ENCODE peak calls at places on chromosomes 7 and 10, in five cellular contexts. A is AG09319; U is activated CD8-positive, alpha-beta memory T cell treated with anti-CD3 and anti-CD28 coated beads for 4 hours; I is T-cell; Z is activated T-cell treated with anti-CD3 and anti-CD28 coated beads for 1 hour. S is an unnamed sample.

GRCh38 chr7:2928256-2928612 is 84.1 kb upstream of the GNA12 start:
- DNase-seq in A (no peak), Z (no peak), I (no peak), U (no peak), S (no peak)

GRCh38 chr10:21065621-21066248 is 168.6 kb upstream of the NEBL start:
- DNase-seq in U (no peak), I (no peak), A (no peak), Z (no peak), S (no peak)

GRCh38 chr7:110421490-110422241 is 669.3 kb upstream of the LRRN3 start:
- DNase-seq in U (no peak), Z (no peak), I (no peak), A (no peak), S (no peak)

GRCh38 chr10:78299861-78300453 is 266.3 kb downstream of the RPS24 start:
- DNase-seq in U (no peak), I (no peak), Z (no peak), A (no peak), S (no peak)

GRCh38 chr7:83524286-83525075 is 124.5 kb downstream of the SEMA3E start:
- DNase-seq in U (no peak), Z (no peak), I (no peak), A (no peak), S (no peak)

GRCh38 chr10:35726850-35727249 is 84.8 kb upstream of the FZD8 start:
- DNase-seq in Z (no peak), U (no peak), A (no peak), I (no peak), S (no peak)

GRCh38 chr7:29265208-29265923 is 70.8 kb downstream of the CHN2 start:
- DNase-seq in Z (no peak), I (no peak), U (no peak), A (no peak), S (no peak)

GRCh38 chr7:93053946-93054943 is 63.5 kb downstream of the SAMD9 start:
- DNase-seq in Z (no peak), U (no peak), A (no peak), I (no peak), S (no peak)

GRCh38 chr7:98352621-98353020 is 48.3 kb downstream of the BAIAP2L1 start:
- DNase-seq in Z (no peak), I (no peak), A (peak), U (no peak), S (no peak)

GRCh38 chr10:114987995-114988394 is 50.0 kb downstream of the TRUB1 start:
- DNase-seq in Z (no peak), U (no peak), I (no peak), A (no peak), S (no peak)

GRCh38 chr10:3825862-3826351 is 40.9 kb upstream of the KLF6 start:
- DNase-seq in A (no peak), Z (no peak), I (no peak), U (no peak), S (no peak)